ENCODE peak calls at places on chromosomes 16 and 17, in ten cellular contexts. One of them, this sample, is unnamed.

GRCh38 chr16:56800355-56800754 is 64.7 kb upstream of the SLC12A3 start:
- DNase-seq in dermis microvascular lymphatic vessel endothelial cell: peak
- DNase-seq in GM13976: no peak
- DNase-seq in A549: no peak
- DNase-seq in activated T-helper 1 cell treated with anti-CD3 and anti-CD28 coated beads, Interleukin-2, amount 50 U/mL, for 16 hours: no peak
- DNase-seq in AG09309: no peak
- DNase-seq in T follicular helper cell: no peak
- DNase-seq in WTC11: no peak
- DNase-seq in stimulated activated CD8-positive, alpha-beta memory T cell treated with anti-CD3 and anti-CD28 coated beads, Interleukin-7, amount 100 ng/mL, for 24 hours: no peak
- DNase-seq in GOT3: no peak
- DNase-seq in this sample: no peak

GRCh38 chr16:87375426-87376135 is 8.0 kb downstream of the FBXO31 start:
- DNase-seq in GM13976: peak
- DNase-seq in dermis microvascular lymphatic vessel endothelial cell: peak
- DNase-seq in T follicular helper cell: no peak
- DNase-seq in AG09309: no peak
- DNase-seq in GOT3: no peak
- DNase-seq in activated T-helper 1 cell treated with anti-CD3 and anti-CD28 coated beads, Interleukin-2, amount 50 U/mL, for 16 hours: no peak
- DNase-seq in stimulated activated CD8-positive, alpha-beta memory T cell treated with anti-CD3 and anti-CD28 coated beads, Interleukin-7, amount 100 ng/mL, for 24 hours: no peak
- DNase-seq in WTC11: no peak
- DNase-seq in A549: no peak
- DNase-seq in this sample: no peak

GRCh38 chr16:4371481-4372314 is at the start of gene VASN:
- DNase-seq in AG09309: no peak
- DNase-seq in A549: peak
- DNase-seq in activated T-helper 1 cell treated with anti-CD3 and anti-CD28 coated beads, Interleukin-2, amount 50 U/mL, for 16 hours: peak
- DNase-seq in T follicular helper cell: peak
- DNase-seq in WTC11: peak
- DNase-seq in GOT3: peak
- DNase-seq in dermis microvascular lymphatic vessel endothelial cell: peak
- DNase-seq in GM13976: peak
- DNase-seq in stimulated activated CD8-positive, alpha-beta memory T cell treated with anti-CD3 and anti-CD28 coated beads, Interleukin-7, amount 100 ng/mL, for 24 hours: peak
- DNase-seq in this sample: peak

GRCh38 chr16:58732545-58733247 is 1.4 kb downstream of the GOT2 start:
- DNase-seq in A549: no peak
- DNase-seq in GM13976: peak
- DNase-seq in activated T-helper 1 cell treated with anti-CD3 and anti-CD28 coated beads, Interleukin-2, amount 50 U/mL, for 16 hours: no peak
- DNase-seq in AG09309: no peak
- DNase-seq in T follicular helper cell: no peak
- DNase-seq in WTC11: no peak
- DNase-seq in stimulated activated CD8-positive, alpha-beta memory T cell treated with anti-CD3 and anti-CD28 coated beads, Interleukin-7, amount 100 ng/mL, for 24 hours: no peak
- DNase-seq in dermis microvascular lymphatic vessel endothelial cell: no peak
- DNase-seq in GOT3: no peak
- DNase-seq in this sample: no peak

GRCh38 chr16:57538235-57538711 is 1.9 kb upstream of the CCDC102A start:
- DNase-seq in GM13976: peak
- DNase-seq in stimulated activated CD8-positive, alpha-beta memory T cell treated with anti-CD3 and anti-CD28 coated beads, Interleukin-7, amount 100 ng/mL, for 24 hours: no peak
- DNase-seq in AG09309: no peak
- DNase-seq in WTC11: no peak
- DNase-seq in activated T-helper 1 cell treated with anti-CD3 and anti-CD28 coated beads, Interleukin-2, amount 50 U/mL, for 16 hours: no peak
- DNase-seq in T follicular helper cell: no peak
- DNase-seq in GOT3: no peak
- DNase-seq in A549: no peak
- DNase-seq in dermis microvascular lymphatic vessel endothelial cell: no peak
- DNase-seq in this sample: no peak

GRCh38 chr16:70579648-70580630 is 56.3 kb downstream of the SF3B3 start:
- DNase-seq in A549: no peak
- DNase-seq in GOT3: no peak
- DNase-seq in stimulated activated CD8-positive, alpha-beta memory T cell treated with anti-CD3 and anti-CD28 coated beads, Interleukin-7, amount 100 ng/mL, for 24 hours: no peak
- DNase-seq in activated T-helper 1 cell treated with anti-CD3 and anti-CD28 coated beads, Interleukin-2, amount 50 U/mL, for 16 hours: no peak
- DNase-seq in AG09309: no peak
- DNase-seq in WTC11: no peak
- DNase-seq in GM13976: no peak
- DNase-seq in dermis microvascular lymphatic vessel endothelial cell: no peak
- DNase-seq in T follicular helper cell: no peak
- DNase-seq in this sample: peak

GRCh38 chr16:14302031-14302398 is 230.9 kb downstream of the MRTFB start:
- DNase-seq in GOT3: peak
- DNase-seq in stimulated activated CD8-positive, alpha-beta memory T cell treated with anti-CD3 and anti-CD28 coated beads, Interleukin-7, amount 100 ng/mL, for 24 hours: no peak
- DNase-seq in T follicular helper cell: no peak
- DNase-seq in activated T-helper 1 cell treated with anti-CD3 and anti-CD28 coated beads, Interleukin-2, amount 50 U/mL, for 16 hours: no peak
- DNase-seq in dermis microvascular lymphatic vessel endothelial cell: no peak
- DNase-seq in A549: peak
- DNase-seq in WTC11: peak
- DNase-seq in GM13976: peak
- DNase-seq in AG09309: no peak
- DNase-seq in this sample: peak

GRCh38 chr17:34367486-34368270 is 4.6 kb upstream of the CCL1 start:
- DNase-seq in WTC11: no peak
- DNase-seq in activated T-helper 1 cell treated with anti-CD3 and anti-CD28 coated beads, Interleukin-2, amount 50 U/mL, for 16 hours: no peak
- DNase-seq in T follicular helper cell: no peak
- DNase-seq in GM13976: no peak
- DNase-seq in stimulated activated CD8-positive, alpha-beta memory T cell treated with anti-CD3 and anti-CD28 coated beads, Interleukin-7, amount 100 ng/mL, for 24 hours: no peak
- DNase-seq in GOT3: no peak
- DNase-seq in A549: no peak
- DNase-seq in AG09309: no peak
- DNase-seq in dermis microvascular lymphatic vessel endothelial cell: no peak
- DNase-seq in this sample: no peak

GRCh38 chr17:42514867-42515266 is 21.2 kb upstream of the NAGLU start:
- DNase-seq in activated T-helper 1 cell treated with anti-CD3 and anti-CD28 coated beads, Interleukin-2, amount 50 U/mL, for 16 hours: no peak
- DNase-seq in dermis microvascular lymphatic vessel endothelial cell: no peak
- DNase-seq in AG09309: no peak
- DNase-seq in WTC11: no peak
- DNase-seq in GM13976: no peak
- DNase-seq in GOT3: no peak
- DNase-seq in T follicular helper cell: no peak
- DNase-seq in A549: no peak
- DNase-seq in stimulated activated CD8-positive, alpha-beta memory T cell treated with anti-CD3 and anti-CD28 coated beads, Interleukin-7, amount 100 ng/mL, for 24 hours: no peak
- DNase-seq in this sample: no peak

GRCh38 chr16:27436921-27437650 is 35.1 kb downstream of the IL21R start:
- DNase-seq in GOT3: no peak
- DNase-seq in GM13976: no peak
- DNase-seq in A549: no peak
- DNase-seq in AG09309: no peak
- DNase-seq in activated T-helper 1 cell treated with anti-CD3 and anti-CD28 coated beads, Interleukin-2, amount 50 U/mL, for 16 hours: no peak
- DNase-seq in stimulated activated CD8-positive, alpha-beta memory T cell treated with anti-CD3 and anti-CD28 coated beads, Interleukin-7, amount 100 ng/mL, for 24 hours: no peak
- DNase-seq in T follicular helper cell: no peak
- DNase-seq in dermis microvascular lymphatic vessel endothelial cell: no peak
- DNase-seq in WTC11: no peak
- DNase-seq in this sample: no peak

GRCh38 chr17:74842146-74842598 is 17.5 kb downstream of the GRIN2C start:
- DNase-seq in A549: no peak
- DNase-seq in stimulated activated CD8-positive, alpha-beta memory T cell treated with anti-CD3 and anti-CD28 coated beads, Interleukin-7, amount 100 ng/mL, for 24 hours: no peak
- DNase-seq in activated T-helper 1 cell treated with anti-CD3 and anti-CD28 coated beads, Interleukin-2, amount 50 U/mL, for 16 hours: no peak
- DNase-seq in GM13976: no peak
- DNase-seq in T follicular helper cell: no peak
- DNase-seq in AG09309: no peak
- DNase-seq in GOT3: no peak
- DNase-seq in WTC11: no peak
- DNase-seq in dermis microvascular lymphatic vessel endothelial cell: no peak
- DNase-seq in this sample: no peak

GRCh38 chr16:16000685-16001084 is 51.3 kb downstream of the ABCC1 start:
- DNase-seq in WTC11: no peak
- DNase-seq in T follicular helper cell: no peak
- DNase-seq in AG09309: no peak
- DNase-seq in dermis microvascular lymphatic vessel endothelial cell: no peak
- DNase-seq in A549: no peak
- DNase-seq in activated T-helper 1 cell treated with anti-CD3 and anti-CD28 coated beads, Interleukin-2, amount 50 U/mL, for 16 hours: no peak
- DNase-seq in GOT3: no peak
- DNase-seq in stimulated activated CD8-positive, alpha-beta memory T cell treated with anti-CD3 and anti-CD28 coated beads, Interleukin-7, amount 100 ng/mL, for 24 hours: no peak
- DNase-seq in GM13976: no peak
- DNase-seq in this sample: no peak

GRCh38 chr16:79509906-79510305 is 90.6 kb downstream of the MAF start:
- DNase-seq in GM13976: no peak
- DNase-seq in dermis microvascular lymphatic vessel endothelial cell: no peak
- DNase-seq in GOT3: no peak
- DNase-seq in activated T-helper 1 cell treated with anti-CD3 and anti-CD28 coated beads, Interleukin-2, amount 50 U/mL, for 16 hours: no peak
- DNase-seq in AG09309: no peak
- DNase-seq in WTC11: no peak
- DNase-seq in stimulated activated CD8-positive, alpha-beta memory T cell treated with anti-CD3 and anti-CD28 coated beads, Interleukin-7, amount 100 ng/mL, for 24 hours: no peak
- DNase-seq in T follicular helper cell: no peak
- DNase-seq in A549: no peak
- DNase-seq in this sample: no peak